ENCODE peak calls at places on chromosomes 16 and 17, in five cellular contexts. I, A, C, G and U are unnamed samples.

GRCh38 chr17:64788286-64789060 is 126.4 kb upstream of the SMURF2 start:
- DNase-seq in A (no peak), C (no peak), I (no peak), G (no peak), U (peak; percentile 19)

GRCh38 chr17:19372004-19372365 is 6.3 kb upstream of the MAPK7 start:
- DNase-seq in A (no peak), C (no peak), G (no peak), I (no peak), U (no peak)

GRCh38 chr17:44197980-44198720 is 1.5 kb downstream of the ATXN7L3 start:
- DNase-seq in A (peak; percentile 42), C (no peak), G (peak; percentile 58), I (peak; percentile 67), U (peak; percentile 72)

GRCh38 chr17:21463204-21463661 is 87.1 kb downstream of the KCNJ12 start:
- DNase-seq in A (no peak), C (no peak), I (no peak), G (no peak), U (no peak)

GRCh38 chr17:79991140-79991923 is 44.3 kb downstream of the TBC1D16 start:
- DNase-seq in A (peak; percentile 87), I (peak; percentile 93), G (peak; percentile 95), C (peak; percentile 90), U (peak; percentile 99)

GRCh38 chr16:69448470-69449193 is 24.2 kb downstream of the CYB5B start:
- DNase-seq in G (no peak), C (no peak), I (no peak), A (no peak), U (no peak)

GRCh38 chr16:89113661-89114060 is 20.0 kb downstream of the ACSF3 start:
- DNase-seq in I (no peak), G (no peak), A (no peak), C (no peak), U (no peak)

GRCh38 chr16:81066700-81067099 is 10.3 kb downstream of the C16orf46 start:
- DNase-seq in C (no peak), G (peak; percentile 27), I (no peak), A (no peak), U (no peak)

GRCh38 chr17:13337864-13338371 is 263.8 kb downstream of the HS3ST3A1 start:
- DNase-seq in G (peak; percentile 67), C (peak; percentile 52), I (peak; percentile 9), A (peak; percentile 61), U (no peak)

GRCh38 chr16:80825365-80825758 is 21.0 kb upstream of the CDYL2 start:
- DNase-seq in I (no peak), A (no peak), G (no peak), C (no peak), U (no peak)

GRCh38 chr17:17739388-17740066 is 58.3 kb downstream of the RAI1 start:
- DNase-seq in A (no peak), G (peak; percentile 79), I (no peak), C (peak; percentile 57), U (peak; percentile 60)

GRCh38 chr17:38421224-38421841 is 6.9 kb upstream of the ARHGAP23 start:
- DNase-seq in A (no peak), G (peak; percentile 65), I (peak; percentile 51), C (no peak), U (peak; percentile 79)

GRCh38 chr16:9630985-9631384 is 539.5 kb downstream of the HAPSTR1 start:
- DNase-seq in G (no peak), A (no peak), I (no peak), C (no peak), U (no peak)

GRCh38 chr16:50592996-50593395 is 44.8 kb downstream of the NKD1 start:
- DNase-seq in A (no peak), I (no peak), C (no peak), G (no peak), U (no peak)

GRCh38 chr17:15657868-15658775 is 26.0 kb downstream of the TRIM16 start:
- DNase-seq in C (no peak), G (no peak), I (no peak), A (no peak), U (no peak)

GRCh38 chr17:77286641-77287431 is 146.1 kb downstream of the SEC14L1 start:
- DNase-seq in I (no peak), G (peak; percentile 91), C (peak; percentile 77), A (no peak), U (peak; percentile 42)

GRCh38 chr17:41464682-41465081 is 2.5 kb downstream of the KRT32 start:
- DNase-seq in G (peak; percentile 28), I (no peak), C (peak; percentile 33), A (no peak), U (no peak)

GRCh38 chr17:38355256-38355655 is 3.6 kb downstream of the SOCS7 start:
- DNase-seq in A (no peak), C (no peak), I (no peak), G (no peak), U (no peak)

GRCh38 chr16:89319883-89320716 is 102.6 kb downstream of the ZNF778 start:
- DNase-seq in C (peak; percentile 88), I (no peak), A (peak; percentile 83), G (peak; percentile 71), U (no peak)

GRCh38 chr16:89491238-89491869 is 993 bp upstream of the ANKRD11 start:
- DNase-seq in G (no peak), A (peak; percentile 90), I (peak; percentile 32), C (no peak), U (peak; percentile 68)

GRCh38 chr17:8904201-8904600 is 36.7 kb upstream of the PIK3R6 start:
- DNase-seq in A (no peak), C (no peak), G (no peak), I (no peak), U (no peak)

GRCh38 chr16:88809068-88809675 is 2.6 kb downstream of the APRT start:
- DNase-seq in G (no peak), C (no peak), A (no peak), I (no peak), U (no peak)

GRCh38 chr17:77927777-77928518 is 30.6 kb upstream of the TNRC6C start:
- DNase-seq in I (peak; percentile 72), G (no peak), A (no peak), C (no peak), U (no peak)

GRCh38 chr16:87407511-87408112 is 15.5 kb downstream of the MAP1LC3B start:
- DNase-seq in C (peak; percentile 92), A (no peak), I (no peak), G (no peak), U (no peak)

GRCh38 chr16:559021-559380 is 1.2 kb upstream of the PRR35 start:
- DNase-seq in G (no peak), I (no peak), C (no peak), A (no peak), U (no peak)

GRCh38 chr16:4990415-4990814 is 32.3 kb downstream of the SEC14L5 start:
- DNase-seq in I (no peak), A (no peak), C (no peak), G (no peak), U (no peak)

GRCh38 chr16:66266436-66267286 is 99.8 kb upstream of the CDH5 start:
- DNase-seq in C (no peak), G (peak; percentile 71), A (no peak), I (no peak), U (peak; percentile 76)

GRCh38 chr17:7318121-7318860 is 3.1 kb upstream of the GPS2 start:
- DNase-seq in I (no peak), G (peak; percentile 3), C (no peak), A (no peak), U (peak; percentile 35)

GRCh38 chr16:11393366-11393765 is 48.1 kb downstream of the RMI2 start:
- DNase-seq in A (no peak), G (peak; percentile 5), C (no peak), I (no peak), U (peak; percentile 37)

GRCh38 chr17:79678091-79678731 is 52.5 kb upstream of the ENPP7 start:
- DNase-seq in A (no peak), I (no peak), G (no peak), C (no peak), U (peak; percentile 50)

GRCh38 chr16:57483725-57484514 is 2.4 kb downstream of the DOK4 start:
- DNase-seq in I (no peak), G (peak; percentile 65), A (no peak), C (no peak), U (no peak)

GRCh38 chr16:714558-715447 is at the start of gene METRN:
- DNase-seq in C (peak; percentile 95), G (peak; percentile 95), A (peak; percentile 83), I (peak; percentile 93), U (peak; percentile 99)

GRCh38 chr17:1160591-1161041 is 19.2 kb downstream of the ABR start:
- DNase-seq in C (no peak), I (no peak), A (no peak), G (no peak), U (peak; percentile 86)

GRCh38 chr17:66126231-66126630 is 65.7 kb downstream of the CEP112 start:
- DNase-seq in G (no peak), C (no peak), I (no peak), A (no peak), U (no peak)

GRCh38 chr17:55295411-55296170 is 30.8 kb downstream of the HLF start:
- DNase-seq in C (peak; percentile 84), A (peak; percentile 70), I (peak; percentile 65), G (peak; percentile 67), U (peak; percentile 69)

GRCh38 chr16:11328172-11329079 is 16.8 kb upstream of the RMI2 start:
- DNase-seq in I (peak; percentile 73), C (peak; percentile 64), G (peak; percentile 78), A (peak; percentile 99), U (peak; percentile 87)

GRCh38 chr16:67399218-67399733 is 6.0 kb upstream of the TPPP3 start:
- DNase-seq in I (no peak), G (peak; percentile 72), A (peak; percentile 69), C (peak; percentile 44), U (peak; percentile 98)

GRCh38 chr17:65848751-65849150 is 287.3 kb upstream of the AXIN2 start:
- DNase-seq in C (no peak), G (no peak), I (no peak), A (peak; percentile 59), U (no peak)

GRCh38 chr16:53183442-53183841 is 128.7 kb downstream of the CHD9 start:
- DNase-seq in C (no peak), G (no peak), I (no peak), A (no peak), U (no peak)
- H3K27me3 ChIP-seq in C (no peaks in the 10 kb centered on the region), G (no peaks in the 10 kb centered on the region), I (no peaks in the 10 kb centered on the region), A (no peaks in the 10 kb centered on the region), U (no peaks in the 10 kb centered on the region)

GRCh38 chr17:48622857-48623256 is 3.3 kb downstream of the HOXB9 start:
- DNase-seq in I (no peak), G (no peak), C (no peak), A (no peak), U (no peak)
- H3K27me3 ChIP-seq in I (peaks cover 47% of the 10 kb centered on the region), G (peaks cover 94% of the 10 kb centered on the region), C (peaks cover 75% of the 10 kb centered on the region), A (peaks cover 80% of the 10 kb centered on the region), U (peaks cover 99% of the 10 kb centered on the region)

GRCh38 chr16:30664616-30665109 is 6.4 kb downstream of the FBRS start:
- DNase-seq in I (no peak), C (no peak), G (no peak), A (no peak), U (peak; percentile 56)
- H3K27me3 ChIP-seq in I (no peaks in the 10 kb centered on the region), C (no peaks in the 10 kb centered on the region), G (no peaks in the 10 kb centered on the region), A (no peaks in the 10 kb centered on the region), U (peaks cover 54% of the 10 kb centered on the region)

GRCh38 chr17:48620497-48621139 is 5.5 kb upstream of the HOXB8 start:
- DNase-seq in C (no peak), A (no peak), I (no peak), G (no peak), U (no peak)

GRCh38 chr17:48616719-48617514 is 1.8 kb upstream of the HOXB8 start:
- DNase-seq in I (no peak), C (no peak), G (no peak), A (no peak), U (no peak)

GRCh38 chr17:48619821-48620496 is 4.9 kb upstream of the HOXB8 start:
- DNase-seq in C (no peak), A (no peak), G (no peak), I (no peak), U (peak; percentile 73)

GRCh38 chr17:48617515-48618365 is 2.6 kb upstream of the HOXB8 start:
- DNase-seq in I (no peak), A (no peak), C (no peak), G (no peak), U (peak; percentile 78)

GRCh38 chr17:48618366-48618896 is 3.3 kb upstream of the HOXB8 start:
- DNase-seq in C (peak; percentile 91), A (peak; percentile 86), G (peak; percentile 94), I (peak; percentile 76), U (peak; percentile 97)
- H3K27me3 ChIP-seq in C (peaks cover 66% of the 10 kb centered on the region), A (peaks cover 93% of the 10 kb centered on the region), G (peaks cover 96% of the 10 kb centered on the region), I (peaks cover 43% of the 10 kb centered on the region), U (peaks cover 99% of the 10 kb centered on the region)